ENCODE peak calls at places on chromosomes 6 and 20, in eight cellular contexts. One of them, this sample, is unnamed. For H3K4me1, the result is how much of the 10 kb centered on the place peaks cover.

GRCh38 chr20:5844063-5844681 is 94.0 kb downstream of the SHLD1 start:
- DNase-seq in cardiac muscle cell: no peak
- DNase-seq in body of pancreas: no peak
- DNase-seq in SJSA1: no peak
- DNase-seq in PC-9: peak
- DNase-seq in adrenal gland: no peak
- DNase-seq in MM.1S: no peak
- DNase-seq in BE2C: peak
- DNase-seq in this sample: no peak

GRCh38 chr6:34130870-34131269 is 15.0 kb downstream of the GRM4 start:
- DNase-seq in body of pancreas: no peak
- DNase-seq in PC-9: no peak
- DNase-seq in adrenal gland: no peak
- DNase-seq in MM.1S: no peak
- DNase-seq in cardiac muscle cell: no peak
- DNase-seq in SJSA1: no peak
- DNase-seq in BE2C: no peak
- DNase-seq in this sample: no peak

GRCh38 chr6:88631830-88632229 is 331.6 kb downstream of the RNGTT start:
- DNase-seq in BE2C: no peak
- DNase-seq in PC-9: no peak
- DNase-seq in body of pancreas: no peak
- DNase-seq in SJSA1: no peak
- DNase-seq in cardiac muscle cell: no peak
- DNase-seq in adrenal gland: no peak
- DNase-seq in MM.1S: no peak
- DNase-seq in this sample: no peak

GRCh38 chr20:62983210-62983609 is 23.6 kb downstream of the BHLHE23 start:
- DNase-seq in body of pancreas: no peak
- DNase-seq in BE2C: no peak
- DNase-seq in MM.1S: no peak
- DNase-seq in adrenal gland: no peak
- DNase-seq in SJSA1: no peak
- DNase-seq in PC-9: no peak
- DNase-seq in cardiac muscle cell: no peak
- DNase-seq in this sample: no peak

GRCh38 chr20:25222461-25223178 is 25.3 kb upstream of the PYGB start:
- DNase-seq in cardiac muscle cell: no peak
- DNase-seq in PC-9: no peak
- DNase-seq in body of pancreas: no peak
- DNase-seq in MM.1S: no peak
- DNase-seq in adrenal gland: no peak
- DNase-seq in BE2C: no peak
- DNase-seq in SJSA1: no peak
- DNase-seq in this sample: no peak

GRCh38 chr6:46926481-46926880 is 4.7 kb upstream of the ADGRF5 start:
- DNase-seq in cardiac muscle cell: peak
- DNase-seq in body of pancreas: no peak
- DNase-seq in SJSA1: no peak
- DNase-seq in BE2C: no peak
- DNase-seq in PC-9: peak
- DNase-seq in adrenal gland: no peak
- DNase-seq in MM.1S: no peak
- DNase-seq in this sample: no peak

GRCh38 chr6:132114201-132114860 is 163.2 kb upstream of the CCN2 start:
- DNase-seq in BE2C: no peak
- DNase-seq in PC-9: no peak
- DNase-seq in adrenal gland: no peak
- DNase-seq in MM.1S: no peak
- DNase-seq in body of pancreas: no peak
- DNase-seq in cardiac muscle cell: peak
- DNase-seq in SJSA1: no peak
- DNase-seq in this sample: no peak

GRCh38 chr6:47310131-47310480 is 401 bp upstream of the TNFRSF21 start:
- DNase-seq in body of pancreas: no peak
- DNase-seq in adrenal gland: no peak
- DNase-seq in MM.1S: no peak
- DNase-seq in BE2C: no peak
- DNase-seq in PC-9: no peak
- DNase-seq in cardiac muscle cell: no peak
- DNase-seq in SJSA1: no peak
- DNase-seq in this sample: no peak

GRCh38 chr6:157670466-157671186 is 152.4 kb upstream of the SNX9 start:
- DNase-seq in SJSA1: no peak
- DNase-seq in cardiac muscle cell: peak
- DNase-seq in BE2C: no peak
- DNase-seq in PC-9: no peak
- DNase-seq in body of pancreas: no peak
- DNase-seq in MM.1S: no peak
- DNase-seq in adrenal gland: no peak
- DNase-seq in this sample: no peak

GRCh38 chr6:170147056-170147787 is 143.7 kb downstream of the DLL1 start:
- DNase-seq in body of pancreas: no peak
- DNase-seq in cardiac muscle cell: no peak
- DNase-seq in SJSA1: no peak
- DNase-seq in PC-9: no peak
- DNase-seq in MM.1S: no peak
- DNase-seq in BE2C: peak
- DNase-seq in adrenal gland: no peak
- DNase-seq in this sample: no peak

GRCh38 chr6:22361576-22361975 is 64.7 kb upstream of the PRL start:
- DNase-seq in adrenal gland: no peak
- DNase-seq in PC-9: no peak
- DNase-seq in BE2C: no peak
- DNase-seq in body of pancreas: no peak
- DNase-seq in cardiac muscle cell: no peak
- DNase-seq in MM.1S: no peak
- DNase-seq in SJSA1: no peak
- DNase-seq in this sample: no peak

GRCh38 chr20:11838076-11838636 is 79.5 kb upstream of the BTBD3 start:
- DNase-seq in SJSA1: no peak
- DNase-seq in MM.1S: no peak
- DNase-seq in body of pancreas: no peak
- DNase-seq in BE2C: no peak
- DNase-seq in adrenal gland: no peak
- DNase-seq in cardiac muscle cell: no peak
- DNase-seq in PC-9: no peak
- DNase-seq in this sample: no peak

GRCh38 chr6:39192736-39193135 is 36.5 kb downstream of the KCNK5 start:
- DNase-seq in cardiac muscle cell: no peak
- DNase-seq in PC-9: no peak
- DNase-seq in adrenal gland: no peak
- DNase-seq in MM.1S: no peak
- DNase-seq in BE2C: no peak
- DNase-seq in SJSA1: no peak
- DNase-seq in body of pancreas: no peak
- DNase-seq in this sample: no peak

GRCh38 chr6:169966312-169967181 is 215.1 kb downstream of the ERMARD start:
- DNase-seq in cardiac muscle cell: no peak
- DNase-seq in SJSA1: peak
- DNase-seq in adrenal gland: no peak
- DNase-seq in PC-9: no peak
- DNase-seq in MM.1S: no peak
- DNase-seq in body of pancreas: no peak
- DNase-seq in BE2C: no peak
- DNase-seq in this sample: no peak

GRCh38 chr6:170160031-170160627 is 130.7 kb downstream of the DLL1 start:
- DNase-seq in MM.1S: no peak
- DNase-seq in BE2C: peak
- DNase-seq in SJSA1: no peak
- DNase-seq in adrenal gland: no peak
- DNase-seq in cardiac muscle cell: no peak
- DNase-seq in body of pancreas: no peak
- DNase-seq in PC-9: no peak
- DNase-seq in this sample: no peak

GRCh38 chr6:10451394-10451793 is 36.5 kb upstream of the TFAP2A start:
- DNase-seq in cardiac muscle cell: no peak
- DNase-seq in BE2C: no peak
- DNase-seq in MM.1S: no peak
- DNase-seq in body of pancreas: no peak
- DNase-seq in adrenal gland: no peak
- DNase-seq in PC-9: no peak
- DNase-seq in SJSA1: no peak
- DNase-seq in this sample: no peak

GRCh38 chr6:119036076-119036475 is 42.4 kb downstream of the FAM184A start:
- DNase-seq in MM.1S: no peak
- DNase-seq in SJSA1: no peak
- DNase-seq in body of pancreas: no peak
- DNase-seq in PC-9: no peak
- DNase-seq in cardiac muscle cell: no peak
- DNase-seq in adrenal gland: no peak
- DNase-seq in BE2C: no peak
- DNase-seq in this sample: no peak

GRCh38 chr6:128569737-128570438 is 49.5 kb upstream of the PTPRK start:
- DNase-seq in body of pancreas: no peak
- DNase-seq in SJSA1: peak
- DNase-seq in adrenal gland: no peak
- DNase-seq in MM.1S: no peak
- DNase-seq in PC-9: peak
- DNase-seq in cardiac muscle cell: peak
- DNase-seq in BE2C: no peak
- DNase-seq in this sample: no peak

GRCh38 chr6:163571730-163572129 is 157.2 kb downstream of the QKI start:
- DNase-seq in BE2C: no peak
- DNase-seq in MM.1S: no peak
- DNase-seq in body of pancreas: no peak
- DNase-seq in cardiac muscle cell: no peak
- DNase-seq in adrenal gland: no peak
- DNase-seq in SJSA1: no peak
- DNase-seq in PC-9: no peak
- DNase-seq in this sample: no peak

GRCh38 chr20:18715564-18715963 is 98.0 kb upstream of the SCP2D1 start:
- DNase-seq in SJSA1: no peak
- DNase-seq in MM.1S: no peak
- DNase-seq in cardiac muscle cell: no peak
- DNase-seq in adrenal gland: no peak
- DNase-seq in PC-9: no peak
- DNase-seq in body of pancreas: no peak
- DNase-seq in BE2C: no peak
- DNase-seq in this sample: no peak

GRCh38 chr20:33025318-33025876 is 6.1 kb upstream of the BPIFB6 start:
- DNase-seq in body of pancreas: no peak
- DNase-seq in BE2C: no peak
- DNase-seq in adrenal gland: no peak
- DNase-seq in PC-9: no peak
- DNase-seq in MM.1S: no peak
- DNase-seq in SJSA1: no peak
- DNase-seq in cardiac muscle cell: no peak
- DNase-seq in this sample: no peak

GRCh38 chr20:36098364-36098763 is 56.2 kb upstream of the EPB41L1 start:
- DNase-seq in SJSA1: no peak
- DNase-seq in PC-9: peak
- DNase-seq in cardiac muscle cell: peak
- DNase-seq in MM.1S: peak
- DNase-seq in BE2C: no peak
- DNase-seq in adrenal gland: peak
- DNase-seq in body of pancreas: no peak
- DNase-seq in this sample: peak
- H3K4me1 ChIP-seq in SJSA1: under half
- H3K4me1 ChIP-seq in PC-9: half or more
- H3K4me1 ChIP-seq in cardiac muscle cell: under half
- H3K4me1 ChIP-seq in MM.1S: half or more
- H3K4me1 ChIP-seq in BE2C: under half
- H3K4me1 ChIP-seq in adrenal gland: under half
- H3K4me1 ChIP-seq in body of pancreas: half or more
- H3K4me1 ChIP-seq in this sample: under half

GRCh38 chr20:61096463-61096862 is 155.6 kb upstream of the CDH4 start:
- DNase-seq in SJSA1: no peak
- DNase-seq in cardiac muscle cell: no peak
- DNase-seq in PC-9: no peak
- DNase-seq in adrenal gland: no peak
- DNase-seq in MM.1S: no peak
- DNase-seq in body of pancreas: no peak
- DNase-seq in BE2C: no peak
- DNase-seq in this sample: no peak

GRCh38 chr20:61100489-61100888 is 151.6 kb upstream of the CDH4 start:
- DNase-seq in cardiac muscle cell: no peak
- DNase-seq in body of pancreas: no peak
- DNase-seq in PC-9: no peak
- DNase-seq in adrenal gland: no peak
- DNase-seq in MM.1S: no peak
- DNase-seq in SJSA1: no peak
- DNase-seq in BE2C: no peak
- DNase-seq in this sample: no peak

GRCh38 chr20:61094581-61094980 is 157.5 kb upstream of the CDH4 start:
- DNase-seq in PC-9: no peak
- DNase-seq in cardiac muscle cell: no peak
- DNase-seq in adrenal gland: no peak
- DNase-seq in SJSA1: no peak
- DNase-seq in BE2C: no peak
- DNase-seq in MM.1S: no peak
- DNase-seq in body of pancreas: no peak
- DNase-seq in this sample: no peak

GRCh38 chr20:61105395-61105794 is 146.7 kb upstream of the CDH4 start:
- DNase-seq in cardiac muscle cell: no peak
- DNase-seq in body of pancreas: no peak
- DNase-seq in SJSA1: no peak
- DNase-seq in PC-9: no peak
- DNase-seq in BE2C: no peak
- DNase-seq in MM.1S: no peak
- DNase-seq in adrenal gland: no peak
- DNase-seq in this sample: no peak

GRCh38 chr20:61099786-61100185 is 152.3 kb upstream of the CDH4 start:
- DNase-seq in BE2C: no peak
- DNase-seq in PC-9: no peak
- DNase-seq in MM.1S: no peak
- DNase-seq in body of pancreas: no peak
- DNase-seq in cardiac muscle cell: no peak
- DNase-seq in adrenal gland: no peak
- DNase-seq in SJSA1: no peak
- DNase-seq in this sample: peak
- H3K4me1 ChIP-seq in BE2C: under half
- H3K4me1 ChIP-seq in PC-9: under half
- H3K4me1 ChIP-seq in MM.1S: under half
- H3K4me1 ChIP-seq in body of pancreas: under half
- H3K4me1 ChIP-seq in cardiac muscle cell: under half
- H3K4me1 ChIP-seq in adrenal gland: under half
- H3K4me1 ChIP-seq in SJSA1: under half
- H3K4me1 ChIP-seq in this sample: under half

DNA sequence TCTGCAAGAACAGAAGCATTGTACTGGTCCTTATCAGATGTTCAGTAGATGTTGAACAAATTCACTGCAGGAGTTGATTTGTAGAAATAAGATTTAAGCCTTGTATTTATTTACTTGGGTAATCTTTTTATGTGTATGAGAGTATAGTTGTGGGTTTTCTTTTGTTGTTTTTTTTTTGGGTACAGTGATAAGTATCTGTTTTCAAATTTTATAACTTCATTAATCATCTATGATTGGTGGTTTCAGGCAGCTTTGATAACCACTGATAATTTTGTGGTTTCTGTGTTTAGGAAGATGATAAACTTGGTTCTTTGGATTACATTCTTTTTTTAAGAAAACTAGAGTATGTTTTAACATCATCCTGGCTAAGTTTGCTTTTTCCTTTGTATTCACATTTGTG is 2.8 kb downstream of the AFDN start:
- DNase-seq in MM.1S: no peak
- DNase-seq in SJSA1: no peak
- DNase-seq in cardiac muscle cell: no peak
- DNase-seq in BE2C: no peak
- DNase-seq in PC-9: no peak
- DNase-seq in body of pancreas: no peak
- DNase-seq in adrenal gland: no peak
- DNase-seq in this sample: no peak
- H3K4me1 ChIP-seq in MM.1S: under half
- H3K4me1 ChIP-seq in SJSA1: under half
- H3K4me1 ChIP-seq in cardiac muscle cell: under half
- H3K4me1 ChIP-seq in BE2C: under half
- H3K4me1 ChIP-seq in PC-9: half or more
- H3K4me1 ChIP-seq in body of pancreas: half or more
- H3K4me1 ChIP-seq in adrenal gland: under half
- H3K4me1 ChIP-seq in this sample: under half

GRCh38 chr20:41173161-41173721 is 35.9 kb downstream of the PLCG1 start:
- DNase-seq in SJSA1: peak
- DNase-seq in adrenal gland: peak
- DNase-seq in PC-9: peak
- DNase-seq in body of pancreas: peak
- DNase-seq in BE2C: peak
- DNase-seq in MM.1S: peak
- DNase-seq in cardiac muscle cell: peak
- DNase-seq in this sample: peak
- H3K4me1 ChIP-seq in SJSA1: under half
- H3K4me1 ChIP-seq in adrenal gland: under half
- H3K4me1 ChIP-seq in PC-9: under half
- H3K4me1 ChIP-seq in body of pancreas: under half
- H3K4me1 ChIP-seq in BE2C: under half
- H3K4me1 ChIP-seq in MM.1S: under half
- H3K4me1 ChIP-seq in cardiac muscle cell: under half
- H3K4me1 ChIP-seq in this sample: under half

This sample was measured in testis.